ENCODE peak calls at places on chromosomes 1 and 21, in six cellular contexts. One of them, this sample, is unnamed.

GRCh38 chr1:7470904-7471638 is 300.0 kb upstream of the VAMP3 start:
- DNase-seq in EL: peak; percentile 100
- DNase-seq in stimulated activated CD4-positive, alpha-beta T cell treated with anti-CD3 and anti-CD28 coated beads, Interleukin-2, amount 100 ng/mL, for 24 hours: peak; percentile 7
- DNase-seq in HT-29: peak; percentile 81
- DNase-seq in germinal center: no peak
- DNase-seq in NCI-H1417 treated with DMSO at 0.1 percent for 48 hours: no peak
- DNase-seq in this sample: peak; percentile 95

GRCh38 chr1:164768045-164768402 is 209.0 kb downstream of the PBX1 start:
- DNase-seq in EL: peak; percentile 26
- DNase-seq in stimulated activated CD4-positive, alpha-beta T cell treated with anti-CD3 and anti-CD28 coated beads, Interleukin-2, amount 100 ng/mL, for 24 hours: no peak
- DNase-seq in HT-29: no peak
- DNase-seq in germinal center: no peak
- DNase-seq in NCI-H1417 treated with DMSO at 0.1 percent for 48 hours: no peak
- DNase-seq in this sample: no peak

GRCh38 chr1:11961230-11961629 is 19.0 kb upstream of the MFN2 start:
- DNase-seq in EL: peak; percentile 36
- DNase-seq in stimulated activated CD4-positive, alpha-beta T cell treated with anti-CD3 and anti-CD28 coated beads, Interleukin-2, amount 100 ng/mL, for 24 hours: no peak
- DNase-seq in HT-29: peak; percentile 74
- DNase-seq in germinal center: no peak
- DNase-seq in NCI-H1417 treated with DMSO at 0.1 percent for 48 hours: no peak
- DNase-seq in this sample: no peak

GRCh38 chr1:49229555-49229954 is 452.9 kb upstream of the BEND5 start:
- DNase-seq in EL: no peak
- DNase-seq in stimulated activated CD4-positive, alpha-beta T cell treated with anti-CD3 and anti-CD28 coated beads, Interleukin-2, amount 100 ng/mL, for 24 hours: no peak
- DNase-seq in HT-29: peak; percentile 36
- DNase-seq in germinal center: no peak
- DNase-seq in NCI-H1417 treated with DMSO at 0.1 percent for 48 hours: no peak
- DNase-seq in this sample: no peak

GRCh38 chr1:205535096-205535495 is 30.6 kb downstream of the CDK18 start:
- DNase-seq in EL: no peak
- DNase-seq in stimulated activated CD4-positive, alpha-beta T cell treated with anti-CD3 and anti-CD28 coated beads, Interleukin-2, amount 100 ng/mL, for 24 hours: no peak
- DNase-seq in HT-29: no peak
- DNase-seq in germinal center: no peak
- DNase-seq in NCI-H1417 treated with DMSO at 0.1 percent for 48 hours: no peak
- DNase-seq in this sample: no peak

GRCh38 chr1:210434224-210434623 is 105.5 kb downstream of the HHAT start:
- DNase-seq in EL: no peak
- DNase-seq in stimulated activated CD4-positive, alpha-beta T cell treated with anti-CD3 and anti-CD28 coated beads, Interleukin-2, amount 100 ng/mL, for 24 hours: no peak
- DNase-seq in HT-29: no peak
- DNase-seq in germinal center: no peak
- DNase-seq in NCI-H1417 treated with DMSO at 0.1 percent for 48 hours: no peak
- DNase-seq in this sample: no peak

GRCh38 chr1:164588388-164589341 is 29.7 kb downstream of the PBX1 start:
- DNase-seq in EL: peak; percentile 72
- DNase-seq in stimulated activated CD4-positive, alpha-beta T cell treated with anti-CD3 and anti-CD28 coated beads, Interleukin-2, amount 100 ng/mL, for 24 hours: no peak
- DNase-seq in HT-29: no peak
- DNase-seq in germinal center: no peak
- DNase-seq in NCI-H1417 treated with DMSO at 0.1 percent for 48 hours: no peak
- DNase-seq in this sample: peak; percentile 70

GRCh38 chr1:47229031-47229831 is 2.8 kb downstream of the TAL1 start:
- DNase-seq in EL: no peak
- DNase-seq in stimulated activated CD4-positive, alpha-beta T cell treated with anti-CD3 and anti-CD28 coated beads, Interleukin-2, amount 100 ng/mL, for 24 hours: peak; percentile 12
- DNase-seq in HT-29: no peak
- DNase-seq in germinal center: no peak
- DNase-seq in NCI-H1417 treated with DMSO at 0.1 percent for 48 hours: no peak
- DNase-seq in this sample: no peak

GRCh38 chr1:153217212-153217611 is at the start of gene PRR9:
- DNase-seq in EL: no peak
- DNase-seq in stimulated activated CD4-positive, alpha-beta T cell treated with anti-CD3 and anti-CD28 coated beads, Interleukin-2, amount 100 ng/mL, for 24 hours: no peak
- DNase-seq in HT-29: no peak
- DNase-seq in germinal center: no peak
- DNase-seq in NCI-H1417 treated with DMSO at 0.1 percent for 48 hours: no peak
- DNase-seq in this sample: no peak

GRCh38 chr21:15706686-15707085 is 23.1 kb upstream of the USP25 start:
- DNase-seq in EL: peak; percentile 95
- DNase-seq in stimulated activated CD4-positive, alpha-beta T cell treated with anti-CD3 and anti-CD28 coated beads, Interleukin-2, amount 100 ng/mL, for 24 hours: no peak
- DNase-seq in HT-29: peak; percentile 90
- DNase-seq in germinal center: no peak
- DNase-seq in NCI-H1417 treated with DMSO at 0.1 percent for 48 hours: no peak
- DNase-seq in this sample: peak; percentile 65

This sample was measured in SJSA1.